ENCODE peak calls at places on chromosomes 1 and 21, in nine cellular contexts. S is iPS DF 6.9, E is small intestine, Z is adrenal gland, K is astrocyte of the spinal cord, B is colonic mucosa, I is psoas muscle, Q is brain microvascular endothelial cell, X is AG10803. D is an unnamed sample.
A peak's percentile ranks its signal among the peaks of the same experiment; 100 is the strongest.

GRCh38 chr1:31771891-31772668 is 7.9 kb upstream of the ADGRB2 start:
- DNase-seq in S (no peak), E (peak; percentile 67), Z (no peak), K (no peak), B (no peak), I (no peak), Q (no peak), X (peak; percentile 31), D (no peak)

GRCh38 chr21:26470361-26471115 is 102.5 kb downstream of the CYYR1 start:
- DNase-seq in S (no peak), E (no peak), Z (no peak), K (no peak), B (no peak), I (no peak), Q (no peak), X (no peak), D (no peak)

GRCh38 chr1:106022312-106022902 is 1034.1 kb upstream of the PRMT6 start:
- DNase-seq in S (no peak), E (no peak), Z (no peak), K (peak; percentile 24), B (no peak), I (no peak), Q (no peak), X (peak; percentile 0), D (no peak)

GRCh38 chr1:181557313-181557712 is 74.0 kb downstream of the CACNA1E start:
- DNase-seq in S (no peak), E (no peak), Z (no peak), K (no peak), B (no peak), I (no peak), Q (no peak), X (no peak), D (no peak)

GRCh38 chr1:102970496-102971078 is 137.7 kb downstream of the COL11A1 start:
- DNase-seq in S (peak; percentile 31), E (peak; percentile 35), Z (peak; percentile 17), K (peak; percentile 64), B (no peak), I (no peak), Q (peak; percentile 53), X (peak; percentile 67), D (no peak)

GRCh38 chr1:181396171-181396670 is 87.1 kb upstream of the CACNA1E start:
- DNase-seq in S (no peak), E (peak; percentile 9), Z (no peak), K (no peak), B (no peak), I (no peak), Q (no peak), X (no peak), D (no peak)

GRCh38 chr21:33198346-33199135 is 31.2 kb upstream of the IFNAR2 start:
- DNase-seq in S (no peak), E (no peak), Z (peak; percentile 63), K (no peak), B (no peak), I (peak; percentile 51), Q (no peak), X (peak; percentile 69), D (no peak)

GRCh38 chr1:223515416-223515815 is 122.2 kb downstream of the CCDC185 start:
- DNase-seq in S (no peak), E (peak; percentile 20), Z (no peak), K (no peak), B (no peak), I (no peak), Q (no peak), X (no peak), D (no peak)

GRCh38 chr1:21651214-21652042 is 17.7 kb downstream of the RAP1GAP start:
- DNase-seq in S (no peak), E (peak; percentile 40), Z (no peak), K (no peak), B (peak; percentile 45), I (no peak), Q (no peak), X (no peak), D (no peak)

GRCh38 chr21:44785620-44786344 is 15.8 kb downstream of the UBE2G2 start:
- DNase-seq in S (no peak), E (no peak), Z (no peak), K (peak; percentile 51), B (no peak), I (no peak), Q (no peak), X (no peak), D (no peak)

GRCh38 chr1:116439701-116440100 is 66.7 kb downstream of the ATP1A1 start:
- DNase-seq in S (no peak), E (no peak), Z (no peak), K (no peak), B (no peak), I (no peak), Q (no peak), X (no peak), D (no peak)

GRCh38 chr1:203629509-203630082 is 3.0 kb downstream of the ATP2B4 start:
- DNase-seq in S (no peak), E (peak; percentile 65), Z (peak; percentile 75), K (peak; percentile 57), B (peak; percentile 74), I (peak; percentile 78), Q (no peak), X (peak; percentile 49), D (peak; percentile 84)

GRCh38 chr1:9107156-9107555 is 21.7 kb downstream of the GPR157 start:
- DNase-seq in S (no peak), E (no peak), Z (peak; percentile 71), K (no peak), B (no peak), I (no peak), Q (no peak), X (no peak), D (no peak)

GRCh38 chr1:183956559-183957188 is 80.9 kb downstream of the COLGALT2 start:
- DNase-seq in S (no peak), E (peak; percentile 65), Z (no peak), K (peak; percentile 84), B (no peak), I (no peak), Q (peak; percentile 73), X (peak; percentile 91), D (no peak)

GRCh38 chr1:150979007-150979722 is 2.9 kb upstream of the ANXA9 start:
- DNase-seq in S (peak; percentile 72), E (peak; percentile 89), Z (peak; percentile 89), K (peak; percentile 92), B (peak; percentile 92), I (peak; percentile 85), Q (peak; percentile 88), X (peak; percentile 86), D (peak; percentile 74)
- H3K4me3 ChIP-seq in S (no peak overlapping the region), E (no peak overlapping the region), Z (no peak overlapping the region), K (no peak overlapping the region), B (no peak overlapping the region), I (peak overlapping the region; percentile 26), Q (peak overlapping the region; percentile 12), X (no peak overlapping the region), D (no peak overlapping the region)

GRCh38 chr1:161172776-161173376 is 4.4 kb downstream of the B4GALT3 start:
- DNase-seq in S (no peak), E (no peak), Z (peak; percentile 70), K (peak; percentile 73), B (no peak), I (peak; percentile 68), Q (peak; percentile 86), X (peak; percentile 100), D (no peak)

GRCh38 chr1:161171696-161172095 is 5.5 kb downstream of the PPOX start:
- DNase-seq in S (no peak), E (no peak), Z (no peak), K (no peak), B (no peak), I (no peak), Q (no peak), X (no peak), D (no peak)

GRCh38 chr1:161171191-161171590 is 5.0 kb downstream of the PPOX start:
- DNase-seq in S (no peak), E (no peak), Z (no peak), K (no peak), B (no peak), I (no peak), Q (no peak), X (no peak), D (no peak)

GRCh38 chr1:161173711-161174110 is 3.6 kb downstream of the B4GALT3 start:
- DNase-seq in S (no peak), E (no peak), Z (no peak), K (no peak), B (no peak), I (no peak), Q (no peak), X (no peak), D (peak; percentile 17)

GRCh38 chr1:161172349-161172748 is 5.0 kb downstream of the B4GALT3 start:
- DNase-seq in S (no peak), E (no peak), Z (no peak), K (no peak), B (no peak), I (no peak), Q (no peak), X (no peak), D (no peak)
- H3K4me3 ChIP-seq in S (no peak overlapping the region), E (no peak overlapping the region), Z (no peak overlapping the region), K (no peak overlapping the region), B (no peak overlapping the region), I (no peak overlapping the region), Q (no peak overlapping the region), X (no peak overlapping the region), D (no peak overlapping the region)

GRCh38 chr1:1542766-1543705 is 2.6 kb upstream of the TMEM240 start:
- DNase-seq in S (no peak), E (peak; percentile 87), Z (peak; percentile 79), K (no peak), B (no peak), I (no peak), Q (no peak), X (no peak), D (peak; percentile 51)
- H3K4me3 ChIP-seq in S (no peak overlapping the region), E (no peak overlapping the region), Z (no peak overlapping the region), K (no peak overlapping the region), B (no peak overlapping the region), I (no peak overlapping the region), Q (no peak overlapping the region), X (no peak overlapping the region), D (no peak overlapping the region)

DNA sequence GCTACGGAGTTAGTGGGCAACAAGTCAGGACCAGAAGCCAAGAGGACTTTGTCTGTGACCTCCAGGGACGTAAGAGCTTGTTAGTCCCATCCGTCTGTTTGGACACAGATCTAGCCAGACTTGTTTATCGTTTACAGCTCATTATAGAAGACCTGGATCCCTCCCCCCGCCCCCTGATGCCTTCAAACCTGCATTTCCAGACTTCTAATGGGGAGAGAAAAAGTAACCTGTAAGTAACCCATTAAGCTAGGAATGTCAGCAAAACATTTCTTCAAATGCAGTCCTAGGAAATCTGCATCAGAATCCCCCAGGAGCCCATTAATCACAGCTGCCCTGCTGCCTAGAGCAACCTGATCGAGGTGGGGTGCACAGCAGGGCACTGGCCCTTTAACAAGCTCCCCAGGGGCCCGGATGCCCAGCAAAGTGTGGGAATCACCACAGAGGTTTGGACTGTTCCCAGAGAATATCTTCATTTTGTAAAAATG is 1.4 kb upstream of the MAD2L2 start:
- DNase-seq in S (no peak), E (no peak), Z (no peak), K (no peak), B (no peak), I (no peak), Q (no peak), X (no peak), D (no peak)
- H3K4me3 ChIP-seq in S (no peak overlapping the region), E (no peak overlapping the region), Z (no peak overlapping the region), K (no peak overlapping the region), B (no peak overlapping the region), I (no peak overlapping the region), Q (no peak overlapping the region), X (no peak overlapping the region), D (no peak overlapping the region)

GRCh38 chr1:52632732-52633290 is at the start of gene SHISAL2A:
- DNase-seq in S (peak; percentile 18), E (peak; percentile 18), Z (peak; percentile 33), K (no peak), B (peak; percentile 24), I (peak; percentile 19), Q (no peak), X (no peak), D (peak; percentile 63)
- H3K4me3 ChIP-seq in S (peak within 1 kb of the TSS; percentile 29), E (peak within 1 kb of the TSS; percentile 56), Z (peak within 1 kb of the TSS; percentile 59), K (peak within 1 kb of the TSS; percentile 12), B (peak within 1 kb of the TSS; percentile 40), I (peak within 1 kb of the TSS; percentile 69), Q (peak within 1 kb of the TSS; percentile 39), X (peak within 1 kb of the TSS; percentile 27), D (no peak within 1 kb of the TSS)